ENCODE peak calls at places on chromosomes 3 and 15, in four cellular contexts. One of them, this sample, is unnamed. For H3K9me3 and H3K4me1, the result is how much of the 10 kb centered on the place peaks cover.

GRCh38 chr15:96047255-96047931 is 283.1 kb upstream of the NR2F2 start:
- DNase-seq in transverse colon: no peak
- DNase-seq in CD8-positive, alpha-beta memory T cell: no peak
- DNase-seq in psoas muscle: no peak
- DNase-seq in this sample: no peak

GRCh38 chr3:181695661-181696491 is 15.8 kb upstream of the SOX2 start:
- DNase-seq in transverse colon: no peak
- DNase-seq in CD8-positive, alpha-beta memory T cell: no peak
- DNase-seq in psoas muscle: no peak
- DNase-seq in this sample: no peak

GRCh38 chr15:74302821-74303359 is 64.6 kb downstream of the CYP11A1 start:
- DNase-seq in transverse colon: peak
- DNase-seq in CD8-positive, alpha-beta memory T cell: no peak
- DNase-seq in psoas muscle: no peak
- DNase-seq in this sample: no peak

GRCh38 chr3:102180291-102180931 is 254.4 kb upstream of the ZPLD1 start:
- DNase-seq in transverse colon: no peak
- DNase-seq in CD8-positive, alpha-beta memory T cell: no peak
- DNase-seq in psoas muscle: no peak
- DNase-seq in this sample: no peak

GRCh38 chr15:65980824-65981456 is 111.6 kb downstream of the RAB11A start:
- DNase-seq in transverse colon: peak
- DNase-seq in CD8-positive, alpha-beta memory T cell: no peak
- DNase-seq in psoas muscle: peak
- DNase-seq in this sample: peak

GRCh38 chr3:146646251-146646650 is 41.1 kb upstream of the PLSCR5 start:
- DNase-seq in transverse colon: no peak
- DNase-seq in CD8-positive, alpha-beta memory T cell: no peak
- DNase-seq in psoas muscle: no peak
- DNase-seq in this sample: no peak

GRCh38 chr3:134325722-134326121 is 48.5 kb downstream of the AMOTL2 start:
- DNase-seq in transverse colon: no peak
- DNase-seq in CD8-positive, alpha-beta memory T cell: no peak
- DNase-seq in psoas muscle: no peak
- DNase-seq in this sample: no peak

GRCh38 chr15:66955001-66955516 is 110.3 kb upstream of the SMAD3 start:
- DNase-seq in transverse colon: no peak
- DNase-seq in CD8-positive, alpha-beta memory T cell: no peak
- DNase-seq in psoas muscle: no peak
- DNase-seq in this sample: no peak

GRCh38 chr15:29636140-29636539 is 186.1 kb downstream of the TJP1 start:
- DNase-seq in transverse colon: peak
- DNase-seq in CD8-positive, alpha-beta memory T cell: no peak
- DNase-seq in psoas muscle: no peak
- DNase-seq in this sample: no peak

GRCh38 chr3:49173792-49174170 is 2.4 kb downstream of the KLHDC8B start:
- DNase-seq in transverse colon: no peak
- DNase-seq in CD8-positive, alpha-beta memory T cell: no peak
- DNase-seq in psoas muscle: no peak
- DNase-seq in this sample: no peak

GRCh38 chr3:133547432-133548041 is 25.9 kb upstream of the CDV3 start:
- DNase-seq in transverse colon: no peak
- DNase-seq in CD8-positive, alpha-beta memory T cell: no peak
- DNase-seq in psoas muscle: no peak
- DNase-seq in this sample: no peak

GRCh38 chr3:110106805-110107204 is 769.5 kb upstream of the DPPA4 start:
- DNase-seq in transverse colon: no peak
- DNase-seq in CD8-positive, alpha-beta memory T cell: no peak
- DNase-seq in psoas muscle: no peak
- DNase-seq in this sample: no peak

GRCh38 chr3:192641911-192642310 is 85.4 kb downstream of the FGF12 start:
- DNase-seq in transverse colon: no peak
- DNase-seq in CD8-positive, alpha-beta memory T cell: no peak
- DNase-seq in psoas muscle: no peak
- DNase-seq in this sample: no peak

GRCh38 chr15:23073890-23074631 is 34.7 kb upstream of the TUBGCP5 start:
- DNase-seq in transverse colon: peak
- DNase-seq in CD8-positive, alpha-beta memory T cell: no peak
- DNase-seq in psoas muscle: no peak
- DNase-seq in this sample: peak

GRCh38 chr3:126715432-126715831 is 11.4 kb downstream of the CHCHD6 start:
- DNase-seq in transverse colon: no peak
- DNase-seq in CD8-positive, alpha-beta memory T cell: no peak
- DNase-seq in psoas muscle: no peak
- DNase-seq in this sample: no peak

GRCh38 chr3:20104167-20104661 is 64.0 kb downstream of the KAT2B start:
- DNase-seq in transverse colon: peak
- DNase-seq in CD8-positive, alpha-beta memory T cell: peak
- DNase-seq in psoas muscle: no peak
- DNase-seq in this sample: no peak

GRCh38 chr3:150449169-150449721 is 41.1 kb downstream of the TSC22D2 start:
- DNase-seq in transverse colon: no peak
- DNase-seq in CD8-positive, alpha-beta memory T cell: no peak
- DNase-seq in psoas muscle: no peak
- DNase-seq in this sample: no peak

GRCh38 chr15:64856429-64857145 is 14.9 kb downstream of the PLEKHO2 start:
- DNase-seq in transverse colon: no peak
- DNase-seq in CD8-positive, alpha-beta memory T cell: no peak
- DNase-seq in psoas muscle: no peak
- DNase-seq in this sample: no peak

GRCh38 chr3:57555316-57555715 is 758 bp upstream of the PDE12 start:
- DNase-seq in transverse colon: no peak
- DNase-seq in CD8-positive, alpha-beta memory T cell: no peak
- DNase-seq in psoas muscle: no peak
- DNase-seq in this sample: no peak

GRCh38 chr3:99373088-99373875 is 265.1 kb upstream of the COL8A1 start:
- DNase-seq in transverse colon: no peak
- DNase-seq in CD8-positive, alpha-beta memory T cell: no peak
- DNase-seq in psoas muscle: no peak
- DNase-seq in this sample: no peak

GRCh38 chr3:129278970-129279906 is 568 bp downstream of the HMCES start:
- DNase-seq in transverse colon: peak
- DNase-seq in CD8-positive, alpha-beta memory T cell: peak
- DNase-seq in psoas muscle: peak
- DNase-seq in this sample: no peak

GRCh38 chr3:55327131-55327920 is 159.8 kb downstream of the WNT5A start:
- DNase-seq in transverse colon: no peak
- DNase-seq in CD8-positive, alpha-beta memory T cell: no peak
- DNase-seq in psoas muscle: no peak
- DNase-seq in this sample: no peak

GRCh38 chr3:39907981-39908380 is 98.6 kb downstream of the MYRIP start:
- DNase-seq in transverse colon: peak
- DNase-seq in CD8-positive, alpha-beta memory T cell: no peak
- DNase-seq in psoas muscle: no peak
- DNase-seq in this sample: no peak

GRCh38 chr15:90033006-90033405 is 31.9 kb downstream of the ZNF710 start:
- DNase-seq in transverse colon: peak
- DNase-seq in CD8-positive, alpha-beta memory T cell: no peak
- DNase-seq in psoas muscle: no peak
- DNase-seq in this sample: no peak

GRCh38 chr15:66907826-66908502 is 157.4 kb upstream of the SMAD3 start:
- DNase-seq in transverse colon: peak
- DNase-seq in CD8-positive, alpha-beta memory T cell: no peak
- DNase-seq in psoas muscle: peak
- DNase-seq in this sample: peak

GRCh38 chr15:71559616-71560015 is 250.7 kb upstream of the NR2E3 start:
- DNase-seq in transverse colon: no peak
- DNase-seq in CD8-positive, alpha-beta memory T cell: no peak
- DNase-seq in psoas muscle: no peak
- DNase-seq in this sample: no peak

GRCh38 chr3:99191186-99191585 is 289.7 kb upstream of the DCBLD2 start:
- DNase-seq in transverse colon: no peak
- DNase-seq in CD8-positive, alpha-beta memory T cell: no peak
- DNase-seq in psoas muscle: no peak
- DNase-seq in this sample: no peak

GRCh38 chr15:20352241-20353200 is 189.1 kb downstream of the GOLGA6L6 start:
- DNase-seq in transverse colon: no peak
- DNase-seq in CD8-positive, alpha-beta memory T cell: no peak
- DNase-seq in psoas muscle: peak
- DNase-seq in this sample: no peak
- H3K9me3 ChIP-seq in transverse colon: under half
- H3K9me3 ChIP-seq in CD8-positive, alpha-beta memory T cell: under half
- H3K9me3 ChIP-seq in psoas muscle: under half
- H3K9me3 ChIP-seq in this sample: under half

GRCh38 chr3:45921158-45922038 is 21.9 kb upstream of the CXCR6 start:
- DNase-seq in transverse colon: no peak
- DNase-seq in CD8-positive, alpha-beta memory T cell: no peak
- DNase-seq in psoas muscle: no peak
- DNase-seq in this sample: no peak
- H3K4me1 ChIP-seq in transverse colon: under half
- H3K4me1 ChIP-seq in CD8-positive, alpha-beta memory T cell: under half
- H3K4me1 ChIP-seq in psoas muscle: under half
- H3K4me1 ChIP-seq in this sample: under half

DNA sequence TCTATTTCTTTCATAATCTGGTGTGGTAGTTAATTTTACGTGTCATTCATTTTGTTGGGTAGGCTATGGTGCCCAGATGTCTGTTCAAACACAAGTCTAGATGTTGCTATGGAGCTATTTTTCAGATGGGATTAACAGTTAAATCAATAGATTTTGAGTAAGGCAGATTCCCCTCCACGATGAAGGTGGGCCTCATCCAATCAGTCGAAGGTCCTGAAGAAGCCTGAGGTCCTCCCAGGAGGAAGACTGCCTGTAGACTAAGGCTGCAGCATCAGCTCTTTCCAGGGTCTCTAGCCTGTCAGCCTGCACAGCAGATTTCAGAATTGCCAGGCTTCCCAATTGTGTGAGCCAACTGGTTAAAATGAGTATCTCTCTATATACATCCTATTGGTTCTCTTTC is 92.9 kb downstream of the GABRB3 start:
- DNase-seq in transverse colon: no peak
- DNase-seq in CD8-positive, alpha-beta memory T cell: no peak
- DNase-seq in psoas muscle: no peak
- DNase-seq in this sample: no peak
- H3K9me3 ChIP-seq in transverse colon: under half
- H3K9me3 ChIP-seq in CD8-positive, alpha-beta memory T cell: under half
- H3K9me3 ChIP-seq in psoas muscle: under half
- H3K9me3 ChIP-seq in this sample: under half

DNA sequence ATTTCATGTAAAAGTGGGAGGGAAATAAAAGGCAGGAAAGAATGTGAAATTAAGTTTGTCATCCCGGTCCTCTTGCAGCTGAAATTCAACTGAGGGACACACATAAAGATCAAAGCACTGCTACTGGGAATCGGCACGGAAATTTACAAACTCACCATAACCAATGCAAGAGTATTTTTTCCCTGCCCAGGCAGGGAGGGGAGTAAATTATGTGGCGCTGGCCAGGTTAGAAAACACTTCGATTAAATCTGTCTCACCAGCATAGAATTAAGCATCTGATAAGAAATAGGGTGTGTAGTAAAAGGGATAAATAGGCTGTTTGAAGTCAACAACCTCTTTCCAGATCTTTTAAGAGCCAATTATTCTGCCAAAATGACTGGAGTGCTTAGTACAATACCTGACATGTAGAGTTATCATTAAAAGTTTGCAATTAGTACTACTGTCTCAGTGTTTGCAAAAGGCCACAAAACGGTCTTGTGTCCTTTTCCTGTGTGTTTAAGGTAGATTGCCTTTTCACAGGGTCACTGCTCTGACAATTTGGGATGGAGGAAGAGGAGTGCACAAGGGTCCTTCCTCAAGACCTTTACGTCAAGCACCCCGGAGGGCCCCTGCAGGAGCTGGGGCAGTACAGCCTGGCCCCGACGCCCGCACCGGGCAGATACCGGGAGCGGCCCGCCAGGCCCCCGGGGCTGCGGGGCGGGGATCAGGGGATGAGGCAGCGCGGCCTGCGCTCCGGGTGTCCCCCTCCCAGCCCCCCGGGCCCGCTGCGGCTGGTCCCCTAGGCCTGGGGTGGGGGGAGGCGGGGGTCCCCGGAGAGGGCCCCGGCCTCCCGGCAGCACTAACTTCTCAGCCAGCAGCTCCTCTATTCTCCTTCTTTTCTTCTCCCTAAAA is 651 bp downstream of the UBA3 start:
- DNase-seq in transverse colon: no peak
- DNase-seq in CD8-positive, alpha-beta memory T cell: peak
- DNase-seq in psoas muscle: peak
- DNase-seq in this sample: no peak
- H3K4me1 ChIP-seq in transverse colon: under half
- H3K4me1 ChIP-seq in CD8-positive, alpha-beta memory T cell: half or more
- H3K4me1 ChIP-seq in psoas muscle: half or more
- H3K4me1 ChIP-seq in this sample: under half

DNA sequence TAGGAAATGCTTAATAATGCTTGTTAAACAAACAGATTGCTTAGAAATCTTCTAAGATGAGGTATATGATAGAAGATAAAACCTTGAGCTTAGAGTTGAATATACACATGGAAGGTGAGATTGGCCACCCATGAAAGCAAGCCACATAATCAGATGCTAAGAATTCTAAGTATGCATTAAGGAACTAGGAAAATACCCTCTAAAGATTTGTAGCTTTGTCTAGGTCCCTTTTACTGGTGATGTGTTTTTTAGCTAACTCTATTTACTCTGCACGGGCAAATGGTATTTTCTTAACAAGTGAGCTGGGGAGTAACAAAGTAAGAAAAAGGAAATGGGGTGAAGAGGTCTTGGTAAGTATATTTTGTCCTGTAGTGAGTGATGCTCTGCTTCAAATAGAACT is 310.3 kb downstream of the OXSM start:
- DNase-seq in transverse colon: no peak
- DNase-seq in CD8-positive, alpha-beta memory T cell: no peak
- DNase-seq in psoas muscle: no peak
- DNase-seq in this sample: no peak
- H3K9me3 ChIP-seq in transverse colon: under half
- H3K9me3 ChIP-seq in CD8-positive, alpha-beta memory T cell: under half
- H3K9me3 ChIP-seq in psoas muscle: under half
- H3K9me3 ChIP-seq in this sample: under half

GRCh38 chr3:139307601-139308146 is 36.1 kb upstream of the MRPS22 start:
- DNase-seq in transverse colon: no peak
- DNase-seq in CD8-positive, alpha-beta memory T cell: no peak
- DNase-seq in psoas muscle: no peak
- DNase-seq in this sample: no peak

GRCh38 chr3:139308156-139309017 is 35.4 kb upstream of the MRPS22 start:
- DNase-seq in transverse colon: no peak
- DNase-seq in CD8-positive, alpha-beta memory T cell: no peak
- DNase-seq in psoas muscle: no peak
- DNase-seq in this sample: no peak

GRCh38 chr3:139309046-139309660 is 34.7 kb upstream of the MRPS22 start:
- DNase-seq in transverse colon: no peak
- DNase-seq in CD8-positive, alpha-beta memory T cell: no peak
- DNase-seq in psoas muscle: no peak
- DNase-seq in this sample: no peak

GRCh38 chr3:139306078-139306477 is 37.7 kb upstream of the MRPS22 start:
- DNase-seq in transverse colon: no peak
- DNase-seq in CD8-positive, alpha-beta memory T cell: no peak
- DNase-seq in psoas muscle: no peak
- DNase-seq in this sample: no peak

DNA sequence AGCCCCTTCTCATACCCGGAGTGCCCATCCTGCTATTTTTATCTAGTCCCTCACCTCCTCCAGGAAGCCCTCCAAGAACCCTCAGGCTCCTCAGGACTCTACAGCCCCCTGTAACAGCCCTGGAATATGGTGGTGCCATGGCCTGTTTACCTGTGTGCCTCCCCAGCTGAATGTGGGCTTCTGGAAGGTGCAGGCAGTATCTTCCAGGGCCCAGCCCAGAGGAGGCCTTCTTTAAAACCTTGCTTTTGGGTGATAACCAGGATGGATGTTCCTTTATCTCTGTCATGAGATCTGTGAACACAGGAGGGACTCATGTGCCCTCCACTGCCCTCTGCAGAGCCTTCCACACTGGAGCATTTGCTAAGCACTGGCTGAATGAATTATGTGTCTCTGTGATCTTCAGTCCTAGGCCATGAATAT is 36.7 kb upstream of the MRPS22 start:
- DNase-seq in transverse colon: no peak
- DNase-seq in CD8-positive, alpha-beta memory T cell: no peak
- DNase-seq in psoas muscle: no peak
- DNase-seq in this sample: no peak
- H3K4me1 ChIP-seq in transverse colon: under half
- H3K4me1 ChIP-seq in CD8-positive, alpha-beta memory T cell: under half
- H3K4me1 ChIP-seq in psoas muscle: under half
- H3K4me1 ChIP-seq in this sample: under half